ENCODE peak calls at places on chromosomes 1 and 21, in eight cellular contexts. R is cardiac muscle cell, Z is neural crest cell, G is neural progenitor cell, U is mesothelial cell of epicardium, C is progenitor cell of endocrine pancreas, M is BJ, S is nephron progenitor cell. H is an unnamed sample.

GRCh38 chr1:72845342-72845741 is 563.0 kb upstream of the NEGR1 start:
- DNase-seq in G (peak), R (peak), U (no peak), Z (no peak), C (no peak), S (no peak), M (no peak), H (no peak)

GRCh38 chr1:8602471-8603219 is 214.8 kb downstream of the RERE start:
- DNase-seq in C (no peak), G (no peak), R (no peak), Z (no peak), S (no peak), U (no peak), M (no peak), H (no peak)

GRCh38 chr1:210272666-210273065 is 40.1 kb downstream of the SERTAD4 start:
- DNase-seq in Z (no peak), M (no peak), C (no peak), U (no peak), G (peak), S (peak), R (no peak), H (no peak)

GRCh38 chr1:39173995-39174380 is 30.5 kb upstream of the MACF1 start:
- DNase-seq in S (no peak), U (no peak), Z (no peak), R (no peak), M (no peak), C (no peak), G (no peak), H (no peak)

GRCh38 chr1:224300346-224300745 is 29.6 kb downstream of the NVL start:
- DNase-seq in R (peak), M (peak), G (no peak), S (no peak), U (no peak), Z (no peak), C (no peak), H (no peak)

GRCh38 chr1:220786337-220787068 is at the start of gene MTARC1:
- DNase-seq in Z (peak), U (peak), G (peak), S (peak), C (peak), R (peak), M (no peak), H (no peak)

GRCh38 chr21:18218331-18218730 is 26.3 kb upstream of the CHODL start:
- DNase-seq in G (no peak), S (no peak), M (no peak), Z (no peak), U (no peak), R (no peak), C (no peak), H (no peak)

GRCh38 chr1:102838016-102838415 is 270.3 kb downstream of the COL11A1 start:
- DNase-seq in Z (no peak), S (no peak), C (no peak), M (no peak), U (no peak), R (no peak), G (no peak), H (no peak)

GRCh38 chr1:7587726-7588456 is 183.2 kb upstream of the VAMP3 start:
- DNase-seq in Z (no peak), S (peak), U (no peak), G (no peak), M (no peak), R (no peak), C (no peak), H (no peak)

GRCh38 chr1:230087034-230087721 is 20.1 kb downstream of the GALNT2 start:
- DNase-seq in R (no peak), S (no peak), M (no peak), C (no peak), U (no peak), G (no peak), Z (no peak), H (no peak)

GRCh38 chr21:38388684-38389676 is 109.3 kb downstream of the ERG start:
- DNase-seq in R (no peak), S (no peak), Z (no peak), U (no peak), M (no peak), C (no peak), G (no peak), H (no peak)

GRCh38 chr1:203048555-203049051 is 22.3 kb downstream of the PPFIA4 start:
- DNase-seq in M (no peak), Z (no peak), R (no peak), S (peak), G (peak), C (peak), U (peak), H (no peak)

GRCh38 chr1:83882906-83883305 is 116.0 kb downstream of the TTLL7 start:
- DNase-seq in C (no peak), M (no peak), G (peak), R (peak), S (peak), Z (no peak), U (no peak), H (no peak)

GRCh38 chr1:2290595-2291510 is 62.7 kb downstream of the SKI start:
- DNase-seq in Z (no peak), G (no peak), R (peak), M (peak), U (no peak), C (no peak), S (no peak), H (peak)

GRCh38 chr1:166858726-166859419 is 17.2 kb downstream of the TADA1 start:
- DNase-seq in S (no peak), R (no peak), C (no peak), G (peak), U (no peak), Z (no peak), M (no peak), H (no peak)

GRCh38 chr1:233843523-233844204 is 60.8 kb upstream of the SLC35F3 start:
- DNase-seq in Z (no peak), G (no peak), S (no peak), M (no peak), C (no peak), R (no peak), U (no peak), H (no peak)

GRCh38 chr1:44924835-44925464 is 61.4 kb downstream of the EIF2B3 start:
- DNase-seq in R (peak), S (no peak), C (no peak), G (peak), Z (no peak), M (peak), U (no peak), H (no peak)

GRCh38 chr1:156489166-156489934 is 11.2 kb downstream of the MEF2D start:
- DNase-seq in G (peak), U (no peak), M (no peak), S (peak), C (no peak), R (no peak), Z (no peak), H (no peak)

GRCh38 chr21:43936186-43936967 is 71.4 kb downstream of the AGPAT3 start:
- DNase-seq in M (no peak), G (no peak), C (no peak), R (no peak), S (no peak), Z (no peak), U (no peak), H (no peak)

GRCh38 chr1:151887028-151887427 is 22.3 kb downstream of the THEM4 start:
- DNase-seq in M (no peak), G (no peak), U (no peak), S (no peak), R (peak), C (no peak), Z (no peak), H (no peak)

GRCh38 chr1:208329291-208329690 is 85.1 kb upstream of the PLXNA2 start:
- DNase-seq in R (no peak), M (no peak), G (no peak), U (no peak), Z (no peak), S (no peak), C (no peak), H (no peak)

GRCh38 chr1:56502700-56503245 is 76.6 kb downstream of the PLPP3 start:
- DNase-seq in R (peak), Z (no peak), M (no peak), S (no peak), U (no peak), G (no peak), C (no peak), H (no peak)

GRCh38 chr1:183105449-183105848 is 80.6 kb upstream of the LAMC2 start:
- DNase-seq in Z (no peak), M (no peak), C (no peak), S (no peak), G (no peak), R (peak), U (no peak), H (no peak)

DNA sequence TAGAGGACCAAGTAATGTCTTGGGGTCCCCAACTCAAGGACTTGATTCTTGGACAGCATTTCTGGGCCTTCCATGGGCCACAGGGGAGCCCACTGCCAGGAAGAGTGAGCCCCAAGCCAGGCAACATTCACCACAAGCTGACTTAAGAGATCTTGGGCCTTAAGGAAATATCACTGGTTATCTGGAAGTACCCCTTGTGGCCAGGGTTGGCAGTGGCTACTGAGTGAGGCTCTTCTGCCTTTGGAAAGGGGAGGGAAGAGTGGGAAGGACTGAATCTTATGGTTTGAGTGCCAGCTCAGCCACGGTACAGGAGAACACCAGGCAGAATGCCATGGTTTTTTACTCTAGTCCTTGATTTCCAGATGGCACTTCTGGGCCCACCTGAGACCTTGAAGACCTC is 228.9 kb upstream of the RGS18 start:
- DNase-seq in G (no peak), Z (no peak), S (no peak), C (no peak), R (no peak), U (no peak), M (no peak), H (no peak)
- TF ChIP-seq CTCF in G (no peak), Z (no peak), S (no peak), C (no peak), R (no peak), U (no peak), M (no peak), H (no peak)

GRCh38 chr1:88029899-88030298 is 654.2 kb upstream of the PKN2 start:
- DNase-seq in S (no peak), C (no peak), U (no peak), Z (no peak), G (no peak), M (no peak), R (no peak), H (no peak)
- TF ChIP-seq CTCF in S (no peak), C (peak), U (no peak), Z (no peak), G (peak), M (no peak), R (no peak), H (no peak)

DNA sequence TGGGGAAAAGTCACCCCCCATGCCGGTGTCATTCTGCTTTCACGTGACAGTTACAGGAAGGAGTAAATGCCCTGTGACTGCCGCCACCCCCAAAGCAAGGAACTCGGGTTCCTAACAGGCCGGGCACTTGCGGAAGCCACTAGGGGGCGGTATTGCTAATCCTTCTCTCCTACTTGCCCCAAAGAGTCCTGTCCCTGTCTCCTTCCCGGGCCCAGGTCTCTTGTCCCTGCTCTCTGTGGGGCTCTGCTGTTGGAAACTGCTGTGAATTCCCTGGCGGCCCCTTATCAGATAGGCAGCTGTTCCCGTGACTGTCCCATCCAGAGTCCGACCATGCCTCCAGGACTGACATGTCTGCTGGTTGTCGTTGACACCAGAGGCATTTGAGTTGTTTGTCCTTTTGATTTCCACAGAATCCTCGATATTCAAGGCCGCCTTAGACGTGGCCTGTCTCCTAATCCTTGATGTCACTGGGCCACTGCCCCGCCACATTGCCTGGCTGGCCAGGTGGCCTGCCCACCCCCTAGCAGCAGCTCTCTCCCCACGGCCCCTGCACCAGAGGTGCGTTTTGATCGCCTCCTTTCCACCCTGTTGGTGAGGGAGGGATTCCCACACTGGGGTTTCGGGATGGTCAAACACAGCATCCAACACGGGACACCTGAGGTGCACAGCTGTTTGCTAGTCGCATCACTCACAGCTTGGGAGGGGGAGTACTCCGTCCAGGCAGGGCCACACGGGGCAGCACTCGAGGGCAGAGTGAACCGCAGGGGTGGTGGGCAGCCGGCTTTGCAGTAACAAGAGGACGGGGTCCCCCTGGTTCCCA is 37.3 kb downstream of the CHAF1B start:
- DNase-seq in S (peak), Z (peak), M (no peak), G (peak), R (peak), U (no peak), C (peak), H (no peak)
- TF ChIP-seq CTCF in S (peak), Z (peak), M (peak), G (peak), R (peak), U (peak), C (peak), H (no peak)

GRCh38 chr21:29942033-29942432 is 2.2 kb upstream of the GRIK1 start:
- DNase-seq in G (no peak), R (no peak), Z (no peak), U (no peak), C (no peak), S (no peak), M (no peak), H (no peak)

GRCh38 chr21:29939859-29940245 is at the start of gene GRIK1:
- DNase-seq in U (peak), R (no peak), M (no peak), Z (peak), G (peak), C (no peak), S (peak), H (no peak)

GRCh38 chr21:29940993-29941392 is 1.2 kb upstream of the GRIK1 start:
- DNase-seq in Z (no peak), U (no peak), C (no peak), M (no peak), R (no peak), S (no peak), G (no peak), H (no peak)

GRCh38 chr21:29947119-29947518 is 7.3 kb upstream of the GRIK1 start:
- DNase-seq in U (no peak), C (no peak), G (peak), R (no peak), M (no peak), S (no peak), Z (no peak), H (no peak)

GRCh38 chr21:29943885-29944284 is 4.1 kb upstream of the GRIK1 start:
- DNase-seq in R (no peak), C (no peak), U (no peak), Z (no peak), G (peak), M (no peak), S (no peak), H (no peak)
- TF ChIP-seq CTCF in R (peak), C (peak), U (no peak), Z (peak), G (peak), M (no peak), S (peak), H (no peak)

GRCh38 chr1:112337028-112337531 is 58.9 kb upstream of the CTTNBP2NL start:
- DNase-seq in M (no peak), U (no peak), S (peak), Z (no peak), G (peak), R (peak), C (no peak), H (no peak)
- TF ChIP-seq CTCF in M (peak), U (peak), S (peak), Z (peak), G (peak), R (peak), C (peak), H (no peak)

GRCh38 chr1:110466646-110467280 is 15.8 kb downstream of the PROK1 start:
- DNase-seq in M (no peak), C (no peak), S (no peak), U (no peak), G (no peak), R (no peak), Z (no peak), H (no peak)

GRCh38 chr1:110475358-110476027 is 24.5 kb downstream of the PROK1 start:
- DNase-seq in C (no peak), G (no peak), R (no peak), Z (no peak), M (no peak), U (no peak), S (no peak), H (no peak)

GRCh38 chr1:110474444-110474843 is 23.5 kb downstream of the PROK1 start:
- DNase-seq in G (no peak), R (peak), U (no peak), C (no peak), S (no peak), M (no peak), Z (no peak), H (no peak)

GRCh38 chr1:110472546-110472945 is 21.6 kb downstream of the PROK1 start:
- DNase-seq in U (no peak), R (no peak), M (no peak), S (no peak), Z (no peak), C (no peak), G (no peak), H (no peak)

GRCh38 chr1:110471131-110471530 is 20.2 kb downstream of the PROK1 start:
- DNase-seq in U (no peak), G (no peak), C (no peak), M (no peak), R (no peak), S (no peak), Z (no peak), H (no peak)
- TF ChIP-seq CTCF in U (no peak), G (no peak), C (peak), M (no peak), R (no peak), S (no peak), Z (no peak), H (no peak)

DNA sequence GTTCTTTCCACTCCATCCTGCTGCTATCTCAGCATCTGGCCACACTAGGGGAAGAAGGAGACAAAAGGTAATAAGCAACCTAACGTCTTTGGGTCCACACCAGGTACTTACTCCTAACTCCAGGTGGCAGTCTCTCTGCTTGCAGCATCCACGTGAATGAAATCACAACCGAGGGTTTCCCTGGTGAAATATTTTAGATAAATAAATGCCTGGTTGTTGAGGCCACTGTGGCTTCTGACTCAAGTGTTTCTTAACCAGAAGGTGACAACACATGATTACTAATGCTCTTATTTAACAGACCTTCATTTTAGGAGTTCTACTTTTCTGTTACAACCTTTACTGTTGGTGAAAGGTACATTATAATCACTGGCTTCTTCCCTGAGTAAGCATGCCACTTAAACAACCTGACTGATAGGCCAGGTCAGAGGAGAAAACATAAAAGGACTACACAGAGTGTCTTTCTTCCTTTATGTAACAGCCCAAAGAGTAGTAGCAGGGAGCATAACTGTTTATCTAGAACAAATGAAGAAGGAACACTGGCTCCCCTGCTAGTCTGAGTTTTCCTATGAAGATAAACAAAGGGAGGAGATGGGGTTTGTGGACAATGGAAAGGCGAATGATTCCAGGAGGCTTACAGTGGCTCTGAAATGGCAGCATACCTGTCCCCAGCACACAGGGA is 59.9 kb downstream of the SYT6 start:
- DNase-seq in C (no peak), M (peak), G (peak), U (no peak), Z (no peak), S (no peak), R (peak), H (no peak)
- TF ChIP-seq CTCF in C (no peak), M (no peak), G (no peak), U (no peak), Z (no peak), S (no peak), R (no peak), H (no peak)

GRCh38 chr1:198798923-198799386 is 160.1 kb downstream of the PTPRC start:
- DNase-seq in Z (no peak), C (no peak), R (no peak), S (no peak), M (no peak), U (no peak), G (no peak), H (no peak)
- TF ChIP-seq CTCF in Z (no peak), C (no peak), R (no peak), S (no peak), M (no peak), U (no peak), G (no peak), H (no peak)

DNA sequence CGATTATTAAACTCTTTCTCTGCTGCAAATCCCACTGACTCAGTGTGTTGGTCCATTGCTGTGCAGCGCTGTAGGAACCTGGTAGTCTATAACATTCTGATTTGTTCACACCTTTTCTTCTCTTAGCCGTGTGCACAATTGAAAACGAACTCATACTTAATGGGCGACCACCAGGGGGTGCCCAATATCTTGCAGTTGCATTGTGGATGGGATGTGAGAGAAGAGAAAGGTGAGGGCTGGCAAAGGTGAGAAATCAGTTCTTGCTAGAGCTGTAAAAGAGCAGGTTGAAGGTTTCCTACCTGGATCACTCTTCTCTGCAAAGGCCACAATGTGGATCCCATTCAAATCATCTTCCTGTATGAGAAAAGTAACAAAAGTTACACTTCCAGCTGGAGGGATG is 51.0 kb downstream of the CASQ2 start:
- DNase-seq in S (peak), U (peak), G (peak), M (no peak), C (peak), R (peak), Z (peak), H (peak)
- TF ChIP-seq CTCF in S (peak), U (peak), G (peak), M (peak), C (peak), R (peak), Z (peak), H (peak)

H was measured in omental fat pad.